ENCODE peak calls at places on chromosome 12, in seven cellular contexts. Q is islet precursor cell; J is stimulated activated CD4-positive, alpha-beta T cell treated with anti-CD3 and anti-CD28 coated beads, Interleukin-15, amount 100 ng/mL, for 1 hour; N is NCI-H1092; D is AG10803; G is lower lobe of right lung; O is NCI-H2171. L is an unnamed sample.

GRCh38 chr12:11347810-11348209 is 37.6 kb upstream of the PRB4 start:
- DNase-seq in D (no peak), Q (no peak), O (no peak), J (no peak), G (no peak), N (no peak), L (no peak)

GRCh38 chr12:123532021-123532420 is 1.5 kb downstream of the RILPL1 start:
- DNase-seq in D (peak; percentile 27), J (no peak), Q (no peak), N (no peak), O (no peak), G (no peak), L (no peak)

GRCh38 chr12:16012086-16012485 is 101.0 kb downstream of the DERA start:
- DNase-seq in J (no peak), D (peak; percentile 58), G (peak; percentile 47), Q (no peak), O (no peak), N (no peak), L (no peak)

GRCh38 chr12:75812341-75813018 is 219.1 kb downstream of the PHLDA1 start:
- DNase-seq in Q (no peak), J (no peak), G (no peak), N (no peak), O (peak; percentile 85), D (peak; percentile 92), L (peak; percentile 58)

GRCh38 chr12:32365473-32366064 is 33.8 kb upstream of the FGD4 start:
- DNase-seq in N (peak; percentile 30), D (peak; percentile 76), O (peak; percentile 44), Q (peak; percentile 84), G (no peak), J (no peak), L (no peak)

GRCh38 chr12:113252494-113252893 is 31.2 kb downstream of the TPCN1 start:
- DNase-seq in N (peak; percentile 18), J (no peak), Q (no peak), D (no peak), O (no peak), G (no peak), L (no peak)

GRCh38 chr12:575129-575502 is 88.1 kb downstream of the NINJ2 start:
- DNase-seq in N (no peak), O (no peak), G (peak; percentile 41), D (no peak), Q (peak; percentile 48), J (no peak), L (no peak)

GRCh38 chr12:29569392-29569791 is 71.9 kb upstream of the OVCH1 start:
- DNase-seq in D (no peak), N (no peak), O (no peak), J (no peak), G (no peak), Q (no peak), L (no peak)

GRCh38 chr12:56084958-56085543 is 5.1 kb downstream of the ERBB3 start:
- DNase-seq in D (no peak), N (no peak), J (no peak), Q (peak; percentile 73), O (no peak), G (no peak), L (no peak)

GRCh38 chr12:65868133-65868705 is 43.9 kb downstream of the HMGA2 start:
- DNase-seq in N (no peak), G (no peak), J (no peak), Q (no peak), D (peak; percentile 67), O (no peak), L (no peak)

GRCh38 chr12:40209886-40210285 is 14.9 kb upstream of the LRRK2 start:
- DNase-seq in G (no peak), J (no peak), D (no peak), O (no peak), Q (no peak), N (no peak), L (no peak)

GRCh38 chr12:13234045-13234641 is 37.6 kb downstream of the EMP1 start:
- DNase-seq in G (no peak), N (no peak), O (no peak), D (peak; percentile 66), Q (peak; percentile 77), J (no peak), L (no peak)

GRCh38 chr12:85804663-85805062 is 31.5 kb downstream of the RASSF9 start:
- DNase-seq in D (peak; percentile 75), N (no peak), J (no peak), Q (no peak), G (no peak), O (no peak), L (no peak)

GRCh38 chr12:2329811-2330210 is 277.0 kb downstream of the CACNA1C start:
- DNase-seq in G (no peak), D (no peak), J (no peak), Q (no peak), N (no peak), O (no peak), L (no peak)

GRCh38 chr12:100468126-100468525 is 5.5 kb upstream of the NR1H4 start:
- DNase-seq in J (no peak), Q (no peak), D (no peak), O (no peak), N (no peak), G (no peak), L (no peak)

GRCh38 chr12:111411187-111411764 is 5.6 kb downstream of the SH2B3 start:
- DNase-seq in Q (no peak), N (no peak), G (no peak), D (no peak), O (no peak), J (no peak), L (no peak)

GRCh38 chr12:12774791-12775190 is 10.7 kb upstream of the APOLD1 start:
- DNase-seq in O (no peak), Q (no peak), J (no peak), D (peak; percentile 46), G (no peak), N (no peak), L (no peak)

GRCh38 chr12:96198970-96199369 is 4.8 kb downstream of the ELK3 start:
- DNase-seq in O (no peak), N (no peak), G (no peak), Q (no peak), D (peak; percentile 94), J (no peak), L (no peak)

GRCh38 chr12:102735104-102735503 is 181.9 kb downstream of the PAH start:
- DNase-seq in D (no peak), N (no peak), Q (no peak), O (no peak), G (no peak), J (no peak), L (no peak)

GRCh38 chr12:93299262-93299846 is 78.4 kb upstream of the NUDT4 start:
- DNase-seq in G (no peak), Q (peak; percentile 51), J (no peak), N (no peak), O (no peak), D (peak; percentile 6), L (no peak)

GRCh38 chr12:113244015-113244983 is 23.0 kb downstream of the TPCN1 start:
- DNase-seq in J (no peak), Q (peak; percentile 54), O (no peak), N (peak; percentile 72), G (peak; percentile 70), D (no peak), L (no peak)

GRCh38 chr12:53299101-53299453 is 418 bp upstream of the MYG1 start:
- DNase-seq in N (no peak), D (peak; percentile 48), J (no peak), G (peak; percentile 62), O (no peak), Q (peak; percentile 86), L (no peak)

GRCh38 chr12:43501705-43502104 is 50.3 kb downstream of the ADAMTS20 start:
- DNase-seq in G (no peak), Q (no peak), N (no peak), O (no peak), J (no peak), D (peak; percentile 18), L (no peak)

GRCh38 chr12:69916541-69917270 is 91.7 kb downstream of the MYRFL start:
- DNase-seq in G (no peak), Q (peak; percentile 91), J (no peak), O (no peak), N (no peak), D (no peak), L (no peak)

GRCh38 chr12:25420116-25420515 is 133.0 kb downstream of the LMNTD1 start:
- DNase-seq in J (no peak), N (no peak), G (no peak), D (no peak), Q (no peak), O (no peak), L (no peak)

GRCh38 chr12:18589316-18589715 is 148.5 kb downstream of the PLCZ1 start:
- DNase-seq in D (peak; percentile 9), Q (no peak), N (no peak), J (no peak), O (no peak), G (no peak), L (no peak)

GRCh38 chr12:117034249-117034648 is 65.0 kb downstream of the TESC start:
- DNase-seq in G (no peak), D (no peak), J (no peak), N (no peak), O (no peak), Q (no peak), L (no peak)

GRCh38 chr12:108207791-108208730 is 79.0 kb downstream of the WSCD2 start:
- DNase-seq in N (no peak), Q (no peak), J (no peak), D (no peak), O (no peak), G (no peak), L (no peak)

GRCh38 chr12:38984388-38984787 is 79.0 kb upstream of the CPNE8 start:
- DNase-seq in D (no peak), O (no peak), J (no peak), G (no peak), Q (no peak), N (no peak), L (no peak)

GRCh38 chr12:40105515-40106201 is at the start of gene SLC2A13:
- DNase-seq in G (peak; percentile 82), D (peak; percentile 65), J (peak; percentile 68), O (peak; percentile 71), N (no peak), Q (peak; percentile 88), L (peak; percentile 65)

GRCh38 chr12:4830568-4830967 is 79.1 kb upstream of the KCNA1 start:
- DNase-seq in J (no peak), Q (peak; percentile 68), G (no peak), O (no peak), D (no peak), N (no peak), L (no peak)

GRCh38 chr12:49767333-49767732 is 26.0 kb downstream of the TMBIM6 start:
- DNase-seq in N (no peak), G (no peak), J (no peak), O (no peak), D (no peak), Q (peak; percentile 53), L (no peak)

GRCh38 chr12:103198499-103198898 is 241.0 kb downstream of the ASCL1 start:
- DNase-seq in D (no peak), J (no peak), G (no peak), N (no peak), O (no peak), Q (no peak), L (no peak)

GRCh38 chr12:20415013-20415412 is 46.7 kb downstream of the PDE3A start:
- DNase-seq in N (no peak), Q (no peak), G (no peak), D (peak; percentile 9), J (no peak), O (peak; percentile 2), L (no peak)